ENCODE peak calls at places on chromosomes 6 and 20, in nine cellular contexts. I is WTC11; F is IMR-90; M is dermis microvascular lymphatic vessel endothelial cell; D is NCI-H774; X is stimulated activated CD4-positive, alpha-beta T cell treated with anti-CD3 and anti-CD28 coated beads, Interleukin-12 subunit alpha, Interleukin-12 subunit beta, amount 100 ng/mL, for 48 hours; B is astrocyte of the hippocampus; U is HS-5; O is activated T-helper 9 cell treated with anti-CD3 and anti-CD28 coated beads, Interleukin-2, amount 50 U/mL, for 16 hours. N is an unnamed sample.

GRCh38 chr6:129607581-129608186 is 102.3 kb downstream of the ARHGAP18 start:
- DNase-seq in I (no peak), F (peak), M (no peak), D (peak), X (no peak), B (peak), U (no peak), O (no peak), N (no peak)

GRCh38 chr20:10924628-10925266 is 250.9 kb upstream of the JAG1 start:
- DNase-seq in I (no peak), F (peak), M (no peak), D (peak), X (no peak), B (peak), U (no peak), O (no peak), N (no peak)

GRCh38 chr20:47747663-47748031 is 37.6 kb downstream of the SULF2 start:
- DNase-seq in I (no peak), F (no peak), M (no peak), D (no peak), X (no peak), B (no peak), U (no peak), O (no peak), N (no peak)

GRCh38 chr20:1484438-1485120 is 6.6 kb downstream of the SIRPB2 start:
- DNase-seq in I (no peak), F (no peak), M (no peak), D (no peak), X (no peak), B (no peak), U (no peak), O (no peak), N (no peak)

GRCh38 chr6:124742971-124743370 is 219.3 kb upstream of the RNF217 start:
- DNase-seq in I (no peak), F (no peak), M (no peak), D (no peak), X (no peak), B (peak), U (no peak), O (no peak), N (no peak)

GRCh38 chr20:53582574-53583351 is 10.9 kb downstream of the ZNF217 start:
- DNase-seq in I (no peak), F (peak), M (no peak), D (no peak), X (no peak), B (peak), U (peak), O (peak), N (peak)

GRCh38 chr6:37182736-37183590 is 13.0 kb downstream of the PIM1 start:
- DNase-seq in I (no peak), F (no peak), M (no peak), D (no peak), X (peak), B (no peak), U (no peak), O (no peak), N (peak)

GRCh38 chr6:89084542-89084941 is 4.0 kb downstream of the PNRC1 start:
- DNase-seq in I (no peak), F (no peak), M (no peak), D (no peak), X (no peak), B (no peak), U (no peak), O (no peak), N (no peak)

GRCh38 chr20:37229300-37229699 is 32.3 kb downstream of the GHRH start:
- DNase-seq in I (peak), F (no peak), M (no peak), D (no peak), X (no peak), B (peak), U (no peak), O (no peak), N (no peak)

GRCh38 chr20:37425103-37425625 is 79.2 kb downstream of the SRC start:
- DNase-seq in I (no peak), F (no peak), M (no peak), D (no peak), X (no peak), B (no peak), U (no peak), O (no peak), N (no peak)

GRCh38 chr6:29552512-29553051 is 7.0 kb downstream of the UBD start:
- DNase-seq in I (no peak), F (peak), M (peak), D (no peak), X (no peak), B (peak), U (peak), O (no peak), N (no peak)

GRCh38 chr6:135030056-135030473 is 24.6 kb downstream of the HBS1L start:
- DNase-seq in I (no peak), F (no peak), M (no peak), D (no peak), X (no peak), B (no peak), U (no peak), O (no peak), N (no peak)

GRCh38 chr6:110549277-110549676 is 72.9 kb upstream of the SLC22A16 start:
- DNase-seq in I (no peak), F (no peak), M (no peak), D (no peak), X (no peak), B (no peak), U (no peak), O (no peak), N (no peak)

GRCh38 chr6:52360601-52361346 is 1.2 kb upstream of the PAQR8 start:
- DNase-seq in I (no peak), F (no peak), M (no peak), D (no peak), X (no peak), B (no peak), U (no peak), O (no peak), N (no peak)

GRCh38 chr20:59850018-59850641 is 83.3 kb downstream of the SYCP2 start:
- DNase-seq in I (no peak), F (peak), M (peak), D (peak), X (no peak), B (peak), U (peak), O (no peak), N (no peak)

GRCh38 chr6:11215773-11216172 is 16.7 kb downstream of the NEDD9 start:
- DNase-seq in I (no peak), F (no peak), M (no peak), D (no peak), X (no peak), B (peak), U (no peak), O (no peak), N (no peak)

GRCh38 chr6:17469006-17469972 is 75.9 kb downstream of the CAP2 start:
- DNase-seq in I (no peak), F (no peak), M (no peak), D (no peak), X (no peak), B (no peak), U (no peak), O (no peak), N (no peak)

GRCh38 chr6:156699017-156699421 is 78.2 kb upstream of the ARID1B start:
- DNase-seq in I (no peak), F (peak), M (peak), D (no peak), X (no peak), B (peak), U (peak), O (no peak), N (no peak)

GRCh38 chr20:53660947-53661381 is 67.3 kb upstream of the ZNF217 start:
- DNase-seq in I (no peak), F (peak), M (no peak), D (no peak), X (no peak), B (no peak), U (no peak), O (no peak), N (no peak)

GRCh38 chr6:161067749-161068148 is 76.2 kb downstream of the MAP3K4 start:
- DNase-seq in I (no peak), F (no peak), M (no peak), D (peak), X (no peak), B (peak), U (no peak), O (no peak), N (no peak)

GRCh38 chr6:42100029-42100901 is 42.2 kb downstream of the C6orf132 start:
- DNase-seq in I (no peak), F (peak), M (no peak), D (no peak), X (peak), B (no peak), U (peak), O (no peak), N (no peak)

GRCh38 chr6:41636803-41637178 is 1.5 kb upstream of the MDFI start:
- DNase-seq in I (peak), F (no peak), M (no peak), D (no peak), X (no peak), B (peak), U (no peak), O (no peak), N (no peak)

GRCh38 chr6:37239511-37239910 is 18.1 kb upstream of the TBC1D22B start:
- DNase-seq in I (no peak), F (peak), M (no peak), D (no peak), X (no peak), B (no peak), U (no peak), O (no peak), N (no peak)

GRCh38 chr6:18491303-18492090 is 104.3 kb downstream of the RNF144B start:
- DNase-seq in I (no peak), F (no peak), M (no peak), D (no peak), X (no peak), B (peak), U (no peak), O (no peak), N (no peak)

GRCh38 chr6:15945593-15946159 is 183.2 kb upstream of the MYLIP start:
- DNase-seq in I (no peak), F (peak), M (no peak), D (no peak), X (no peak), B (peak), U (peak), O (no peak), N (no peak)

GRCh38 chr6:2097464-2097863 is 147.9 kb downstream of the GMDS start:
- DNase-seq in I (no peak), F (no peak), M (no peak), D (no peak), X (no peak), B (no peak), U (no peak), O (no peak), N (no peak)

GRCh38 chr6:151068761-151069312 is 170.9 kb upstream of the AKAP12 start:
- DNase-seq in I (no peak), F (peak), M (no peak), D (no peak), X (no peak), B (peak), U (peak), O (no peak), N (no peak)

GRCh38 chr20:64112691-64113443 is 5.5 kb upstream of the NPBWR2 start:
- DNase-seq in I (peak), F (no peak), M (no peak), D (no peak), X (no peak), B (no peak), U (no peak), O (no peak), N (peak)

GRCh38 chr6:47651505-47651944 is 46.9 kb upstream of the ADGRF4 start:
- DNase-seq in I (no peak), F (peak), M (peak), D (no peak), X (no peak), B (peak), U (peak), O (no peak), N (no peak)

GRCh38 chr20:32957451-32957850 is 46.8 kb downstream of the SUN5 start:
- DNase-seq in I (no peak), F (no peak), M (no peak), D (no peak), X (no peak), B (no peak), U (no peak), O (no peak), N (no peak)

GRCh38 chr6:149319413-149319812 is 1.9 kb downstream of the TAB2 start:
- DNase-seq in I (no peak), F (no peak), M (no peak), D (no peak), X (no peak), B (no peak), U (no peak), O (no peak), N (no peak)

GRCh38 chr6:105428342-105428957 is 25.6 kb upstream of the PREP start:
- DNase-seq in I (no peak), F (peak), M (no peak), D (no peak), X (no peak), B (peak), U (peak), O (no peak), N (no peak)

GRCh38 chr6:3023663-3024483 is 24.2 kb downstream of the NQO2 start:
- DNase-seq in I (peak), F (peak), M (no peak), D (no peak), X (peak), B (peak), U (peak), O (peak), N (peak)

GRCh38 chr6:90478278-90478677 is 108.6 kb downstream of the MAP3K7 start:
- DNase-seq in I (peak), F (no peak), M (no peak), D (no peak), X (no peak), B (no peak), U (no peak), O (no peak), N (no peak)

GRCh38 chr6:84139311-84139710 is 88.1 kb downstream of the CEP162 start:
- DNase-seq in I (no peak), F (no peak), M (peak), D (no peak), X (no peak), B (no peak), U (no peak), O (no peak), N (no peak)

GRCh38 chr6:4612636-4613171 is 163.5 kb upstream of the CDYL start:
- DNase-seq in I (no peak), F (peak), M (no peak), D (no peak), X (no peak), B (peak), U (no peak), O (no peak), N (no peak)

GRCh38 chr6:32445321-32445854 is 5.7 kb downstream of the HLA-DRA start:
- DNase-seq in I (no peak), F (no peak), M (no peak), D (no peak), X (no peak), B (no peak), U (no peak), O (no peak), N (no peak)

GRCh38 chr6:157800420-157801237 is 22.4 kb upstream of the SNX9 start:
- DNase-seq in I (no peak), F (peak), M (no peak), D (no peak), X (peak), B (no peak), U (no peak), O (no peak), N (no peak)

GRCh38 chr6:6395581-6396197 is 75.2 kb upstream of the F13A1 start:
- DNase-seq in I (no peak), F (no peak), M (no peak), D (no peak), X (no peak), B (no peak), U (no peak), O (no peak), N (no peak)

GRCh38 chr6:13395272-13396237 is 67.2 kb upstream of the TBC1D7 start:
- DNase-seq in I (no peak), F (peak), M (peak), D (no peak), X (no peak), B (peak), U (peak), O (no peak), N (no peak)

N was measured in natural killer cell treated with Interleukin-12 subunit alpha and Interleukin-12 subunit beta and Interleukin-15 and Interleukin-18, amount 100 ng/mL, for 72 hours.